ENCODE peak calls at places on chromosomes 4 and X, in five cellular contexts. K is H9, R is mesenchymal stem cell, L is H1, W is trophoblast cell. S is an unnamed sample.

GRCh38 chrX:74467656-74468055 is 46.4 kb downstream of the SLC16A2 start:
- DNase-seq in K (no peak), R (no peak), L (no peak), W (no peak), S (no peak)

GRCh38 chr4:136743238-136743637 is 789.1 kb downstream of the PCDH18 start:
- DNase-seq in K (no peak), R (no peak), L (no peak), W (no peak), S (no peak)

GRCh38 chrX:15404712-15405111 is 20.5 kb upstream of the VEGFD start:
- DNase-seq in K (no peak), R (peak), L (no peak), W (no peak), S (no peak)

GRCh38 chr4:2082118-2082517 is 23.0 kb downstream of the NAT8L start:
- DNase-seq in K (no peak), R (no peak), L (no peak), W (no peak), S (no peak)

GRCh38 chr4:7132249-7132648 is 60.1 kb upstream of the SORCS2 start:
- DNase-seq in K (no peak), R (no peak), L (no peak), W (no peak), S (no peak)

GRCh38 chr4:8276358-8277240 is 7.0 kb downstream of the HTRA3 start:
- DNase-seq in K (no peak), R (no peak), L (no peak), W (no peak), S (no peak)

GRCh38 chr4:6917445-6918241 is 8.0 kb downstream of the TBC1D14 start:
- DNase-seq in K (peak), R (peak), L (no peak), W (no peak), S (no peak)

GRCh38 chrX:31227250-31227649 is 155.4 kb upstream of the FTHL17 start:
- DNase-seq in K (no peak), R (no peak), L (no peak), W (peak), S (no peak)

GRCh38 chrX:45134303-45134702 is 66.4 kb downstream of the DIPK2B start:
- DNase-seq in K (no peak), R (no peak), L (no peak), W (no peak), S (no peak)

GRCh38 chr4:55312491-55313101 is 33.4 kb upstream of the SRD5A3 start:
- DNase-seq in K (peak), R (peak), L (peak), W (peak), S (no peak)

GRCh38 chr4:67122029-67122428 is 423.3 kb downstream of the CENPC start:
- DNase-seq in K (no peak), R (peak), L (no peak), W (no peak), S (no peak)

GRCh38 chrX:63283331-63283730 is 67.8 kb downstream of the SPIN4 start:
- DNase-seq in K (no peak), R (no peak), L (no peak), W (no peak), S (no peak)

GRCh38 chrX:108299101-108299591 is 139.1 kb downstream of the COL4A6 start:
- DNase-seq in K (no peak), R (peak), L (no peak), W (no peak), S (no peak)

GRCh38 chrX:39519213-39519544 is 578.6 kb downstream of the BCOR start:
- DNase-seq in K (no peak), R (no peak), L (no peak), W (no peak), S (no peak)

GRCh38 chrX:43679778-43680177 is 23.7 kb downstream of the MAOA start:
- DNase-seq in K (no peak), R (no peak), L (no peak), W (no peak), S (no peak)

GRCh38 chr4:142528433-142528832 is 317.7 kb downstream of the INPP4B start:
- DNase-seq in K (no peak), R (no peak), L (no peak), W (no peak), S (no peak)
- H2BK12ac ChIP-seq in K (no peak), R (no peak), L (no peak), W (no peak), S (no peak)

DNA sequence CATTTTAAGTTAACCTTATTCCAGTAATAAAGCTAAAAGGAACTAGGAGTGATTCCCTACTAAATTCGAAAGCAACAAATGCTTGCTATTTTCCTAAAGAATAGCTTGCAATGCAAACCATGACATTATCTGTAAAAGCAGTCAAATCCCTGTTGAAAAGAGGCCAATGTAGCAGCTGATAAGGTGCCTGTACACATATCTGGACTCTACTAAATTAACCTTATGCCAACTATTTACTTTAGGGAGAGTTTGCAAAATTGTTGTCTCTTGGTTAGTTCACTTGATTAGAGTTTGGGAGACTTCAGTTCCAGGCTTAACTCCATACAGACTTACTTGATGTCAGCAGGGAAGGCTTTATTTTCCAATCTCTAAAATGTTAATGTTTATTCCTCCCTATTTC is 6.0 kb downstream of the IL13RA2 start:
- DNase-seq in K (no peak), R (no peak), L (no peak), W (no peak), S (no peak)
- H3K23ac ChIP-seq in K (no peak), R (no peak), L (no peak), W (no peak), S (no peak)

GRCh38 chr4:102318105-102318504 is 27.2 kb downstream of the SLC39A8 start:
- DNase-seq in K (no peak), R (no peak), L (no peak), W (no peak), S (no peak)
- H2BK12ac ChIP-seq in K (no peak), R (no peak), L (peak), W (no peak), S (no peak)

DNA sequence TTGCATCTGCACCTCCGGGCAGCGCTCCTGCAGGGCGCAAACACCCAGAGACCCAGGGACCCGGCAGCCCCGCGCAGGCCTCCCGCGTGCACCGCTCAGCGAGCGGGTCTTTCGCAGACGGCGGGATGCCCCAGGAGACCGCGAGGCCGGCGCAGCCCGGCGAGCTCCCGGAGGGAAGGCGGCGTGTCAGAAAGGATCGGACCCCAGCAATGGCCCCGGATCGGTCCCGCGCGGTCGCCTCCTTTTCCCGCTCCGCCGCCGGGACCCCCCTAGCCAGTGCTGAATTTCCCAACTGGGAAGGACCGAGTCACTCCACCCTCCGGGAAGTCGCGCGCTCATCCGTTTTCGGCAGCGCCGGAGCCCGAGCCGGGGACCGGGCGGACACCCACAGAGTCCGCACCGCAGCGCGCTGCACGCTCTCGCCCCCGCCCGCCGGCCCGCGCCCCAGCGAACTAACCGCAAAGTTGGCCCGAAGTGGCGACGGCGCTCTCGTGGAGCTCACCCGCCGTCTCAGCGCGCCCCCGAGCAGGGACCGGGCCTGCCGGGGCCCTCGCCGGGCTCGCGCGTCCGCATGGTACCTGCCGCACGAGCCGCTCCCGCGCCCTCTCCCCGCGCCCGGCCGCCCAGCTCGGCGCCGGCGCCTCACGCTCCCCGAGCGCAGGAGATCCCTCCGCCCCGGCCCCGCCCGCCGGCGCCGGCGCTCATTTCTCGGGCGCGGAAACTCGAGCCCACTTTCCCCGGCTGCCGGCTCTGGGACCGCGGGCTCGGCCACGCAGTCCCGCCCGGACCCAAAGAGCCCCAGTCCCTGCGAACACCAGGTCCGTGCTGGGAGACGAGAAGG is at the start of gene FAT1:
- DNase-seq in K (peak), R (peak), L (no peak), W (peak), S (peak)
- H3K23ac ChIP-seq in K (no peak), R (no peak), L (no peak), W (no peak), S (peak)

GRCh38 chrX:109590176-109590575 is 34.8 kb downstream of the KCNE5 start:
- DNase-seq in K (no peak), R (no peak), L (no peak), W (no peak), S (no peak)

DNA sequence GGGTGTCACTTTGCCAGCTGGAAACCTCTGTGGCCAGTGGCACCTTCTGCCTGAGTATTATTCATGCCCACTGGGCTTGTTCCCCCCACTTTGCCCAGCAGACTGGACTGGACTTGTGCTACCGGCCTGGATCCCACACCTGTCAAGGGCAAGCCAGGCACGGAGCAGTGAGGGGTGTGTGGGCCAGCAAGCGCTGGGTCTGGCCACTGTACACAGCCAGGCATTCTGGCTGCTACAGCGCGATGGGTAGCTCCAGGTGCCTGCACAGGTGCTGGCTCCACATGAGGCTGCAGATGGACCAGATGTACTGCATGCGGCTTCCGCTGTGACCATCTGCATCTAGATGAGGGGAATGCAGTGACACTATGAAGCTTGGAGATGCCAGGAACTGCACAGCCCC is 39.5 kb downstream of the KCNE5 start:
- DNase-seq in K (no peak), R (no peak), L (no peak), W (no peak), S (no peak)
- H2BK12ac ChIP-seq in K (no peak), R (no peak), L (no peak), W (no peak), S (no peak)

S was measured in neuronal stem cell.